ENCODE peak calls at places on chromosomes 2 and 18, in four cellular contexts. L is HepG2, H is GM12878, Q is K562. W is an unnamed sample.
A peak's percentile ranks its signal among the peaks of the same experiment; 100 is the strongest.

GRCh38 chr2:137888845-137889244 is 75.4 kb upstream of the HNMT start:
- DNase-seq in L (peak; percentile 63), H (no peak), Q (peak; percentile 21), W (peak; percentile 61)

GRCh38 chr18:77654302-77654701 is 404.7 kb downstream of the GALR1 start:
- DNase-seq in L (no peak), H (no peak), Q (no peak), W (no peak)

GRCh38 chr2:192140236-192140839 is 54.4 kb downstream of the TMEFF2 start:
- DNase-seq in L (no peak), H (no peak), Q (no peak), W (no peak)

GRCh38 chr18:70453058-70453775 is 164.4 kb downstream of the SOCS6 start:
- DNase-seq in L (no peak), H (no peak), Q (no peak), W (no peak)

GRCh38 chr2:50606860-50607259 is 425.1 kb downstream of the NRXN1 start:
- DNase-seq in L (no peak), H (no peak), Q (no peak), W (no peak)

GRCh38 chr2:121075006-121075545 is 209.9 kb downstream of the TFCP2L1 start:
- DNase-seq in L (no peak), H (peak; percentile 5), Q (peak; percentile 89), W (peak; percentile 91)

GRCh38 chr2:102342888-102343287 is 12.7 kb upstream of the IL18R1 start:
- DNase-seq in L (no peak), H (no peak), Q (no peak), W (no peak)

GRCh38 chr2:151809073-151809383 is 19.2 kb downstream of the ARL5A start:
- DNase-seq in L (peak; percentile 17), H (no peak), Q (no peak), W (no peak)

GRCh38 chr18:35564795-35565453 is 16.6 kb upstream of the GALNT1 start:
- DNase-seq in L (no peak), H (no peak), Q (no peak), W (no peak)

GRCh38 chr18:54086863-54087262 is 137.6 kb downstream of the MBD2 start:
- DNase-seq in L (no peak), H (no peak), Q (no peak), W (no peak)

GRCh38 chr2:234952270-234953115 is 676 bp downstream of the SH3BP4 start:
- DNase-seq in L (no peak), H (no peak), Q (no peak), W (peak; percentile 20)

GRCh38 chr2:22795467-22795866 is 589.5 kb upstream of the KLHL29 start:
- DNase-seq in L (no peak), H (no peak), Q (no peak), W (no peak)

GRCh38 chr2:111121873-111122630 is 1.3 kb downstream of the BCL2L11 start:
- DNase-seq in L (peak; percentile 86), H (no peak), Q (peak; percentile 94), W (peak; percentile 86)
- TF ChIP-seq POLR2A in L (no peak), H (peak; percentile 24), Q (peak; percentile 46), W (peak; percentile 32)

DNA sequence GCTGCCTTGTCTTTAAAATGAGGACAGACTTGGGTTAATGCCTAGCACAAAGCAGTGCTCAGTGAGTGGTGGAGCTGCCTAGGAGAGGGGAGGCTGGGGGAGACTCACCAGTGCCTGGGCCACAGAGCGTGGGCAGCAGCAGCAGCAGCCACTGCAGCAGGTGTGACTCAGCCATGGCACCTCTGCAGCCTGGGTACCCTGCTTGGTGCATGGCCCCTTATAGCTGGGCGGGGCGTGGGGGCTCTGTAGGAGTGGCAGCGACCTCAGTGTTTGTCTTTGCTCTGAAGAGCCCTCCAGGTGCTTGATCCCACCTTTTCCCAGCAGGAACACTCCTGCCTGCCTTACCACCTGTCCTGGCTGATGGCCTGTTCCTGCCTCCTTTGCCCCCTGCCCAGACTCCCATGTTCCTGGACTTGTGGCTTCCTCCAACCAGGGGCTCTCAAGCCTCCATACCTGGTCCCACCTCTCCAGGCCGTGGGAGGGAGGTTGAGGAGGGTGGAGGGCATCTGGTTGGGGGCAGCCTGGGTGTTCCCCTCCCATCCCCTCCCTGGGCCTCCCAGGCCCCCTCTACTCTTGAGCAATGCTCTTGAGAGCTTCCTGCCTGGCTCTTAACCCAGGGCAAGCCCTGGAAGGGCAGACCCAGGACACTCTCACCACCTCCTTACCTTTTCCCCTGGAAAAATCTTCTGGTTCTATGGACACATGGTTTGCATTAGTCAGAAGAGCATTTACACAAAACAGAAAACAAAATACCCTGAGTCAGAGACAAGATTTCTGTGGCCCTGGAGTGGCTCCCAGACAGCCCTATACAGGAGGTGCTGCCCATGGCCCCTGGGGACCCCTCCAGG is at the start of gene SFTPB:
- DNase-seq in L (no peak), H (no peak), Q (no peak), W (no peak)
- TF ChIP-seq JUNB in L (no peak), H (no peak), Q (no peak), W (no peak)

GRCh38 chr2:39772812-39773152 is 6.3 kb downstream of the THUMPD2 start:
- DNase-seq in L (no peak), H (no peak), Q (no peak), W (no peak)

GRCh38 chr2:39778233-39778632 is 825 bp downstream of the THUMPD2 start:
- DNase-seq in L (no peak), H (no peak), Q (no peak), W (peak; percentile 25)

GRCh38 chr2:39772086-39772811 is 6.8 kb downstream of the THUMPD2 start:
- DNase-seq in L (no peak), H (no peak), Q (no peak), W (no peak)
- TF ChIP-seq POLR2AphosphoS2 in L (no peak), H (no peak), Q (no peak), W (no peak)

DNA sequence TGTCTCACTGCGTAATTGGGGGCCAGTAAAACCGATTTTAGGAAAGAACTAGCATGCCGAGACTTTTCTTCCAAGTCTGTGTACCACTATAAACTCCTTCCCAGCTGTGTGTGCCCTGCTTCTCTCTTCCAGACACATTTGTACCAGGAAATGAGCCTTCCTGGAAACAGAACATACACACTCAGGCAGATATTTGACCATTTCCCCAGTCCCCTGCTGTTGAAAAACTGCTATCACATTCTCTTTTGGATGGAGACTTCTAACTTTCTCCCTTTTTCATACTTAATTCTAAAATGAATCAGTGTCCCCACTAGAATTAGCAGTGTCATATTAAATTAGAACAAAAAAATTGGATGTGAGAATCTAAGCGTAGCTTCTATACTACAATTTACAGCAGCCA is 20.2 kb downstream of the DSG4 start:
- DNase-seq in L (no peak), H (no peak), Q (no peak), W (no peak)
- TF ChIP-seq POLR2A in L (no peak), H (no peak), Q (no peak), W (no peak)

DNA sequence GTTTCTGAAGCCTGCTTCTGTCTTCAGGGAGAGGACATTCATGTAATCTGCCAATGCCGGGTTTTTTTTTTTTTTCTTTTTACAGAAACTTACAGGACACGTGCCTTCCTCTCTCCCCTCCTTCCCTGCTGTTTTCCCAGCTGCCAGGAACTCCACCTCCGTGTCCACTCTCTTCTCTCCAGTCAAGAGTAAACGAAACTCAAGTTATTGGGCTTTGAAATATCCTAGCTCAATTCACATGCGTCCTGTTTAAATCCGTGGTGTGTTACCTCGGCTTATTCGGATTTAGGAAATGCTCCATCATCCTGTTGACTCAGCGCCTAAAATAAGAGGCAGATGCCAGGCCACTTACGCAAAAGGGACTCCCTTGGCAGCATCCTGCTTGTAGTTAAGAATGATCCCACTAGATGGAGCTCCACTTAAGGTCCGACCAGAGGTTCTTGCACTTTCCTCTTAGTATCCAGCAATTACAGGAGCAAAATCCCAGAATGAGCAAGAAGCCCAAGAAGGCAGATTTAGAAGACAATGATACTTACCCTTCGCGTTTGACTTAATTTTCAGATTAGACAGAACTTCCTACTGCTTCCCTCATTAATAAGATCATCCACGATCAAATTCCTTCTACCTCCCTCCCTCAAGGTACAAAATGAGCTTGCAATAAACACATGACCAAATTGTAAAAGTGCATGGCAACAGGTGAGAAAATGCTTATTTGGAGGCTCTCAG is 97.2 kb upstream of the ZCCHC2 start:
- DNase-seq in L (peak; percentile 88), H (no peak), Q (peak; percentile 41), W (peak; percentile 90)
- TF ChIP-seq JUNB in L (no peak), H (no peak), Q (no peak), W (peak; percentile 12)

GRCh38 chr2:230824406-230824978 is 40.2 kb upstream of the ITM2C start:
- DNase-seq in L (peak; percentile 87), H (peak; percentile 45), Q (peak; percentile 58), W (peak; percentile 81)
- TF ChIP-seq POLR2AphosphoS2 in L (no peak), H (no peak), Q (no peak), W (no peak)

GRCh38 chr18:3455938-3456685 is 6.1 kb downstream of the TGIF1 start:
- DNase-seq in L (peak; percentile 73), H (no peak), Q (no peak), W (no peak)
- TF ChIP-seq POLR2A in L (no peak), H (no peak), Q (no peak), W (no peak)

GRCh38 chr2:240624950-240625621 is at the start of gene GPR35:
- DNase-seq in L (no peak), H (peak; percentile 42), Q (peak; percentile 61), W (peak; percentile 26)

GRCh38 chr2:240622631-240623235 is 2.5 kb upstream of the GPR35 start:
- DNase-seq in L (no peak), H (no peak), Q (no peak), W (no peak)

GRCh38 chr2:240623531-240624010 is 1.7 kb upstream of the GPR35 start:
- DNase-seq in L (no peak), H (no peak), Q (no peak), W (no peak)

GRCh38 chr2:240626531-240627300 is 1.4 kb downstream of the GPR35 start:
- DNase-seq in L (peak; percentile 92), H (no peak), Q (no peak), W (no peak)

GRCh38 chr2:240624011-240624949 is 1.0 kb upstream of the GPR35 start:
- DNase-seq in L (no peak), H (no peak), Q (no peak), W (no peak)
- TF ChIP-seq JUNB in L (no peak), H (no peak), Q (no peak), W (no peak)

W was measured in A549.